ENCODE peak calls at places on chromosome 16, in four cellular contexts. One of them, this sample, is unnamed.

GRCh38 chr16:66425651-66426050 is 1.4 kb upstream of the BEAN1 start:
- DNase-seq in upper lobe of right lung: no peak
- DNase-seq in CD8-positive, alpha-beta T cell: no peak
- DNase-seq in K562: no peak
- DNase-seq in this sample: no peak

GRCh38 chr16:67562526-67562917 is at the start of gene CTCF:
- DNase-seq in CD8-positive, alpha-beta T cell: no peak
- DNase-seq in upper lobe of right lung: peak; percentile 95
- DNase-seq in K562: peak; percentile 81
- DNase-seq in this sample: peak; percentile 78

GRCh38 chr16:68373528-68374250 is 62.9 kb downstream of the PRMT7 start:
- DNase-seq in upper lobe of right lung: no peak
- DNase-seq in K562: no peak
- DNase-seq in CD8-positive, alpha-beta T cell: no peak
- DNase-seq in this sample: no peak

GRCh38 chr16:67803894-67804293 is 2.5 kb downstream of the RANBP10 start:
- DNase-seq in upper lobe of right lung: no peak
- DNase-seq in K562: no peak
- DNase-seq in CD8-positive, alpha-beta T cell: no peak
- DNase-seq in this sample: no peak

GRCh38 chr16:76963614-76964315 is 227.2 kb upstream of the MON1B start:
- DNase-seq in upper lobe of right lung: no peak
- DNase-seq in CD8-positive, alpha-beta T cell: no peak
- DNase-seq in K562: no peak
- DNase-seq in this sample: no peak

GRCh38 chr16:67011274-67011673 is 17.7 kb upstream of the CBFB start:
- DNase-seq in CD8-positive, alpha-beta T cell: no peak
- DNase-seq in upper lobe of right lung: no peak
- DNase-seq in K562: no peak
- DNase-seq in this sample: no peak

GRCh38 chr16:12089492-12090161 is 113.1 kb downstream of the SNX29 start:
- DNase-seq in CD8-positive, alpha-beta T cell: no peak
- DNase-seq in K562: peak; percentile 45
- DNase-seq in upper lobe of right lung: peak; percentile 78
- DNase-seq in this sample: no peak

GRCh38 chr16:27177031-27177774 is 26.1 kb upstream of the KDM8 start:
- DNase-seq in K562: no peak
- DNase-seq in CD8-positive, alpha-beta T cell: no peak
- DNase-seq in upper lobe of right lung: no peak
- DNase-seq in this sample: no peak

GRCh38 chr16:57622361-57623250 is 5.8 kb upstream of the ADGRG1 start:
- DNase-seq in upper lobe of right lung: peak; percentile 61
- DNase-seq in CD8-positive, alpha-beta T cell: no peak
- DNase-seq in K562: no peak
- DNase-seq in this sample: no peak

GRCh38 chr16:83045790-83046189 is 419.0 kb downstream of the CDH13 start:
- DNase-seq in CD8-positive, alpha-beta T cell: no peak
- DNase-seq in upper lobe of right lung: no peak
- DNase-seq in K562: no peak
- DNase-seq in this sample: no peak

GRCh38 chr16:89442990-89443726 is 47.2 kb downstream of the ANKRD11 start:
- DNase-seq in upper lobe of right lung: no peak
- DNase-seq in K562: no peak
- DNase-seq in CD8-positive, alpha-beta T cell: no peak
- DNase-seq in this sample: peak; percentile 65

GRCh38 chr16:15598648-15599190 is 44.2 kb downstream of the MARF1 start:
- DNase-seq in upper lobe of right lung: no peak
- DNase-seq in K562: no peak
- DNase-seq in CD8-positive, alpha-beta T cell: no peak
- DNase-seq in this sample: no peak

GRCh38 chr16:87471278-87472141 is 21.3 kb downstream of the ZCCHC14 start:
- DNase-seq in CD8-positive, alpha-beta T cell: no peak
- DNase-seq in K562: no peak
- DNase-seq in upper lobe of right lung: no peak
- DNase-seq in this sample: no peak

GRCh38 chr16:75304521-75305363 is 53.3 kb upstream of the BCAR1 start:
- DNase-seq in K562: peak; percentile 54
- DNase-seq in CD8-positive, alpha-beta T cell: no peak
- DNase-seq in upper lobe of right lung: no peak
- DNase-seq in this sample: peak; percentile 78

GRCh38 chr16:15567823-15568222 is 75.1 kb downstream of the MARF1 start:
- DNase-seq in CD8-positive, alpha-beta T cell: no peak
- DNase-seq in upper lobe of right lung: no peak
- DNase-seq in K562: no peak
- DNase-seq in this sample: no peak

GRCh38 chr16:19666451-19666850 is 51.6 kb downstream of the KNOP1 start:
- DNase-seq in K562: no peak
- DNase-seq in CD8-positive, alpha-beta T cell: no peak
- DNase-seq in upper lobe of right lung: no peak
- DNase-seq in this sample: no peak

GRCh38 chr16:80824623-80825364 is 20.4 kb upstream of the CDYL2 start:
- DNase-seq in upper lobe of right lung: no peak
- DNase-seq in K562: peak; percentile 46
- DNase-seq in CD8-positive, alpha-beta T cell: no peak
- DNase-seq in this sample: no peak

GRCh38 chr16:86089341-86089900 is 190.5 kb downstream of the IRF8 start:
- DNase-seq in CD8-positive, alpha-beta T cell: no peak
- DNase-seq in K562: no peak
- DNase-seq in upper lobe of right lung: peak; percentile 54
- DNase-seq in this sample: no peak

GRCh38 chr16:48831081-48831722 is 221.2 kb upstream of the N4BP1 start:
- DNase-seq in K562: peak; percentile 21
- DNase-seq in CD8-positive, alpha-beta T cell: no peak
- DNase-seq in upper lobe of right lung: no peak
- DNase-seq in this sample: no peak

GRCh38 chr16:2331199-2331931 is 9.2 kb downstream of the ABCA3 start:
- DNase-seq in CD8-positive, alpha-beta T cell: no peak
- DNase-seq in K562: no peak
- DNase-seq in upper lobe of right lung: peak; percentile 91
- DNase-seq in this sample: no peak

GRCh38 chr16:85733155-85733838 is 17.6 kb downstream of the C16orf74 start:
- DNase-seq in K562: no peak
- DNase-seq in CD8-positive, alpha-beta T cell: no peak
- DNase-seq in upper lobe of right lung: no peak
- DNase-seq in this sample: peak; percentile 62

GRCh38 chr16:3479654-3480216 is 15.6 kb downstream of the C16orf90 start:
- DNase-seq in CD8-positive, alpha-beta T cell: no peak
- DNase-seq in K562: no peak
- DNase-seq in upper lobe of right lung: no peak
- DNase-seq in this sample: no peak

GRCh38 chr16:3058173-3059030 is 7.0 kb upstream of the IL32 start:
- DNase-seq in CD8-positive, alpha-beta T cell: no peak
- DNase-seq in K562: peak; percentile 61
- DNase-seq in upper lobe of right lung: peak; percentile 81
- DNase-seq in this sample: no peak

GRCh38 chr16:57084257-57084770 is 8.1 kb upstream of the CPNE2 start:
- DNase-seq in K562: peak; percentile 85
- DNase-seq in CD8-positive, alpha-beta T cell: peak; percentile 58
- DNase-seq in upper lobe of right lung: peak; percentile 84
- DNase-seq in this sample: peak; percentile 83

GRCh38 chr16:6153901-6154300 is 1056.3 kb upstream of the EEF2KMT start:
- DNase-seq in upper lobe of right lung: no peak
- DNase-seq in CD8-positive, alpha-beta T cell: no peak
- DNase-seq in K562: no peak
- DNase-seq in this sample: no peak

GRCh38 chr16:74568961-74569631 is 37.8 kb downstream of the GLG1 start:
- DNase-seq in K562: no peak
- DNase-seq in upper lobe of right lung: no peak
- DNase-seq in CD8-positive, alpha-beta T cell: no peak
- DNase-seq in this sample: no peak

GRCh38 chr16:14345512-14346115 is 274.5 kb downstream of the MRTFB start:
- DNase-seq in K562: no peak
- DNase-seq in CD8-positive, alpha-beta T cell: no peak
- DNase-seq in upper lobe of right lung: no peak
- DNase-seq in this sample: no peak

GRCh38 chr16:50303605-50304466 is 37.5 kb downstream of the ADCY7 start:
- DNase-seq in K562: no peak
- DNase-seq in CD8-positive, alpha-beta T cell: no peak
- DNase-seq in upper lobe of right lung: peak; percentile 81
- DNase-seq in this sample: no peak

GRCh38 chr16:3158498-3159314 is 23.9 kb downstream of the ZNF213 start:
- DNase-seq in K562: peak; percentile 98
- DNase-seq in upper lobe of right lung: peak; percentile 95
- DNase-seq in CD8-positive, alpha-beta T cell: peak; percentile 92
- DNase-seq in this sample: peak; percentile 79

GRCh38 chr16:29312835-29313558 is 93.5 kb downstream of the NPIPB11 start:
- DNase-seq in upper lobe of right lung: no peak
- DNase-seq in CD8-positive, alpha-beta T cell: no peak
- DNase-seq in K562: no peak
- DNase-seq in this sample: no peak

GRCh38 chr16:57760357-57761160 is 25.0 kb downstream of the KATNB1 start:
- DNase-seq in upper lobe of right lung: no peak
- DNase-seq in K562: no peak
- DNase-seq in CD8-positive, alpha-beta T cell: no peak
- DNase-seq in this sample: no peak

GRCh38 chr16:79845006-79845733 is 244.6 kb upstream of the MAF start:
- DNase-seq in upper lobe of right lung: no peak
- DNase-seq in CD8-positive, alpha-beta T cell: no peak
- DNase-seq in K562: no peak
- DNase-seq in this sample: no peak

GRCh38 chr16:4968879-4969278 is 10.7 kb downstream of the SEC14L5 start:
- DNase-seq in CD8-positive, alpha-beta T cell: no peak
- DNase-seq in K562: no peak
- DNase-seq in upper lobe of right lung: no peak
- DNase-seq in this sample: no peak

GRCh38 chr16:50099957-50100648 is 34.3 kb downstream of the HEATR3 start:
- DNase-seq in upper lobe of right lung: no peak
- DNase-seq in CD8-positive, alpha-beta T cell: no peak
- DNase-seq in K562: no peak
- DNase-seq in this sample: no peak

GRCh38 chr16:50718061-50718760 is 23.7 kb upstream of the CYLD start:
- DNase-seq in upper lobe of right lung: no peak
- DNase-seq in K562: no peak
- DNase-seq in CD8-positive, alpha-beta T cell: no peak
- DNase-seq in this sample: no peak

GRCh38 chr16:14111713-14112538 is 40.8 kb downstream of the MRTFB start:
- DNase-seq in upper lobe of right lung: no peak
- DNase-seq in K562: no peak
- DNase-seq in CD8-positive, alpha-beta T cell: no peak
- DNase-seq in this sample: peak; percentile 65

GRCh38 chr16:704552-705380 is 835 bp downstream of the FBXL16 start:
- DNase-seq in CD8-positive, alpha-beta T cell: no peak
- DNase-seq in K562: no peak
- DNase-seq in upper lobe of right lung: no peak
- DNase-seq in this sample: no peak
- H3K9me3 ChIP-seq in CD8-positive, alpha-beta T cell: no peaks in the 10 kb centered on the region
- H3K9me3 ChIP-seq in K562: no peaks in the 10 kb centered on the region
- H3K9me3 ChIP-seq in upper lobe of right lung: no peaks in the 10 kb centered on the region
- H3K9me3 ChIP-seq in this sample: no peaks in the 10 kb centered on the region

DNA sequence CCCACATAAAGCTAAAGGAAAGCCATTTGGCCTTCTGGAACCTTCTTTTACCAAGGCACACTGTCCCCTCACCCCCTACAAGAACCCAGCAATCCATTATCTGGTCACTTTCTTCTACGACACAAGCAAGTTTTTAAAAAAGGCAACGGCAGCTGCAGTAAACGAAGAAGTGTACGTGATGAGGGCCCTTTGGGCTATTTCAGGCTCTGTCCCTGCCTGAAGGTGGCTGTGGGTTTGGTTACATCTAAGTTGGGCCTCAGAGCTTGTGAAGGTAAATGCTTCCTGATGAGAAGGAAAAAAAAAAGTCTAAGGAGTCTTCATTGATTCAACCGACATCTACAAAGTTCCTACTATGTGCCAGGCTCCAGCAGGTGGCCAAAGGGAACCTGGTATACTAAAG is 35.4 kb downstream of the XYLT1 start:
- DNase-seq in CD8-positive, alpha-beta T cell: no peak
- DNase-seq in K562: no peak
- DNase-seq in upper lobe of right lung: no peak
- DNase-seq in this sample: no peak
- H3K4me3 ChIP-seq in CD8-positive, alpha-beta T cell: no peak overlapping the region
- H3K4me3 ChIP-seq in K562: no peak overlapping the region
- H3K4me3 ChIP-seq in upper lobe of right lung: no peak overlapping the region
- H3K4me3 ChIP-seq in this sample: no peak overlapping the region

DNA sequence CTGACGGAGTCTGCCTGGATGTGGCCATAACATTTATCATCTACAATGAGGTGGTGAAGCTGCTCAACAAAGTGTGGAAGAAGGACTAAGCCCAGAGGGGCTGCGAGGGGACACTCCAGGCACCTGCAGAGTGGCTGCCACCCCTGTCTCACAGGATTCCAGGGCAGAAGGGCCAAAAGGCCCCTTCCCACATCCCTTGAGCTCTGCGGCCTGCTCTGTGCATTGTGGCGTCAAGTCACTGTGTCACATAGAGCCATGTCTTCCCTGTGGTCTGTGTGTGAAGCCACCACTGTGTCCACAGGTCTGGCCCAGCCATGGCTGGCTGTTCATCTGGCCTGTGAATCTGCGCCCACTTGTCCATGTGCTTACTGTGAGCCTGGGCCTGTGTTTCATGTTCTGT is 1714.6 kb downstream of the TP53TG3F start:
- DNase-seq in CD8-positive, alpha-beta T cell: no peak
- DNase-seq in K562: no peak
- DNase-seq in upper lobe of right lung: peak; percentile 39
- DNase-seq in this sample: peak; percentile 44
- H3K9me3 ChIP-seq in CD8-positive, alpha-beta T cell: no peaks in the 10 kb centered on the region
- H3K9me3 ChIP-seq in K562: no peaks in the 10 kb centered on the region
- H3K9me3 ChIP-seq in upper lobe of right lung: no peaks in the 10 kb centered on the region
- H3K9me3 ChIP-seq in this sample: no peaks in the 10 kb centered on the region

GRCh38 chr16:20894388-20894787 is 5.8 kb downstream of the DCUN1D3 start:
- DNase-seq in upper lobe of right lung: no peak
- DNase-seq in K562: no peak
- DNase-seq in CD8-positive, alpha-beta T cell: no peak
- DNase-seq in this sample: no peak

GRCh38 chr16:20898938-20899502 is 1.1 kb downstream of the DCUN1D3 start:
- DNase-seq in upper lobe of right lung: no peak
- DNase-seq in CD8-positive, alpha-beta T cell: no peak
- DNase-seq in K562: no peak
- DNase-seq in this sample: no peak

GRCh38 chr16:20897897-20898296 is 2.3 kb downstream of the DCUN1D3 start:
- DNase-seq in upper lobe of right lung: no peak
- DNase-seq in K562: no peak
- DNase-seq in CD8-positive, alpha-beta T cell: no peak
- DNase-seq in this sample: no peak

GRCh38 chr16:20899503-20900298 is 457 bp downstream of the DCUN1D3 start:
- DNase-seq in K562: no peak
- DNase-seq in upper lobe of right lung: no peak
- DNase-seq in CD8-positive, alpha-beta T cell: no peak
- DNase-seq in this sample: no peak

DNA sequence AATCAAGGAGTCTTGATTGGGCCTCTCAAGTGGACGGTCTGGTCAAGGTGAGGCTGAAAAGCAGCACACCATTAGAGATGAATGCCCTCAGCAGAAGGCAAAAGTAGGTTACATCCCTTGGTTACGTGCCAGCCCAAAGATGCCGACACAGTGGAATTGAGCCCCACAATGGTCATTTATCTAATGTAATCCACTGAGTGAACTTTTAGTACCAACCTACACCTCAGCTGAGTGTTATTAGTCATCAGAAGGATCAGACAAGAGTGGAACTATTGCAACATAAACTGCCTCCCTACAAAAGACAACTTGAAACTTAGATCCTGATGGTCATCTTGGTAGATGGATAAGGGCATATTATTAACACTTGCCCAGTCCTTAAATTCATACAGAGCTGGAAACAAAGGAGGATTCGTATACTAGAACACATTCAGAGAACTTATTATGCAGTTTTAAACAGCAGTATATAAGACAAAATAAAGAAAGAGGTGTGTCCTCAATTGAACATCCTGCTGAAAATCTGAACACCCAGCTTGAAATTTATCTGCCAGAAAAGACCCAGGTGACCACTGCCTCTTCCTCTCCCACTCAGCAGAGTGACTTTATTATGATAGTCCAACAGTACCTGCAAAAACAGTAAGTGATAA is 2.8 kb downstream of the DCUN1D3 start:
- DNase-seq in CD8-positive, alpha-beta T cell: no peak
- DNase-seq in upper lobe of right lung: no peak
- DNase-seq in K562: no peak
- DNase-seq in this sample: no peak
- H3K4me3 ChIP-seq in CD8-positive, alpha-beta T cell: no peak overlapping the region
- H3K4me3 ChIP-seq in upper lobe of right lung: peak overlapping the region; percentile 91
- H3K4me3 ChIP-seq in K562: no peak overlapping the region
- H3K4me3 ChIP-seq in this sample: peak overlapping the region; percentile 2